ENCODE peak calls at places on chromosomes 16 and 17, in nine cellular contexts. One of them, this sample, is unnamed.

GRCh38 chr16:508884-509736 is 18.4 kb upstream of the CAPN15 start:
- DNase-seq in tibial nerve: peak; percentile 65
- DNase-seq in mammary epithelial cell: no peak
- DNase-seq in CD4-positive, CD25-positive, alpha-beta regulatory T cell: no peak
- DNase-seq in left ventricle myocardium inferior: no peak
- DNase-seq in transverse colon: peak; percentile 48
- DNase-seq in cardiac muscle cell: no peak
- DNase-seq in IMR-90: peak; percentile 35
- DNase-seq in small intestine: peak; percentile 62
- DNase-seq in this sample: no peak

GRCh38 chr16:74153773-74154172 is 142.8 kb upstream of the PSMD7 start:
- DNase-seq in transverse colon: no peak
- DNase-seq in CD4-positive, CD25-positive, alpha-beta regulatory T cell: no peak
- DNase-seq in left ventricle myocardium inferior: no peak
- DNase-seq in tibial nerve: no peak
- DNase-seq in cardiac muscle cell: no peak
- DNase-seq in IMR-90: no peak
- DNase-seq in small intestine: no peak
- DNase-seq in mammary epithelial cell: no peak
- DNase-seq in this sample: no peak

GRCh38 chr17:63702223-63702577 is 2.3 kb upstream of the LIMD2 start:
- DNase-seq in small intestine: no peak
- DNase-seq in cardiac muscle cell: no peak
- DNase-seq in tibial nerve: no peak
- DNase-seq in transverse colon: peak; percentile 56
- DNase-seq in CD4-positive, CD25-positive, alpha-beta regulatory T cell: peak; percentile 59
- DNase-seq in IMR-90: no peak
- DNase-seq in mammary epithelial cell: no peak
- DNase-seq in left ventricle myocardium inferior: no peak
- DNase-seq in this sample: peak; percentile 41

GRCh38 chr16:3999479-3999868 is 116.8 kb downstream of the ADCY9 start:
- DNase-seq in transverse colon: no peak
- DNase-seq in left ventricle myocardium inferior: peak; percentile 60
- DNase-seq in small intestine: no peak
- DNase-seq in tibial nerve: no peak
- DNase-seq in mammary epithelial cell: no peak
- DNase-seq in CD4-positive, CD25-positive, alpha-beta regulatory T cell: no peak
- DNase-seq in cardiac muscle cell: peak; percentile 93
- DNase-seq in IMR-90: peak; percentile 81
- DNase-seq in this sample: no peak

GRCh38 chr17:42783062-42783777 is 2.8 kb downstream of the WNK4 start:
- DNase-seq in left ventricle myocardium inferior: no peak
- DNase-seq in mammary epithelial cell: peak; percentile 77
- DNase-seq in CD4-positive, CD25-positive, alpha-beta regulatory T cell: no peak
- DNase-seq in IMR-90: peak; percentile 83
- DNase-seq in cardiac muscle cell: peak; percentile 81
- DNase-seq in tibial nerve: no peak
- DNase-seq in transverse colon: no peak
- DNase-seq in small intestine: no peak
- DNase-seq in this sample: no peak

GRCh38 chr16:88355093-88355388 is 27.7 kb upstream of the ZNF469 start:
- DNase-seq in transverse colon: no peak
- DNase-seq in IMR-90: no peak
- DNase-seq in tibial nerve: no peak
- DNase-seq in left ventricle myocardium inferior: no peak
- DNase-seq in small intestine: no peak
- DNase-seq in cardiac muscle cell: no peak
- DNase-seq in CD4-positive, CD25-positive, alpha-beta regulatory T cell: no peak
- DNase-seq in mammary epithelial cell: no peak
- DNase-seq in this sample: no peak

GRCh38 chr17:68906638-68907037 is 48.6 kb downstream of the ABCA8 start:
- DNase-seq in tibial nerve: no peak
- DNase-seq in transverse colon: no peak
- DNase-seq in left ventricle myocardium inferior: no peak
- DNase-seq in cardiac muscle cell: peak; percentile 55
- DNase-seq in CD4-positive, CD25-positive, alpha-beta regulatory T cell: no peak
- DNase-seq in IMR-90: peak; percentile 21
- DNase-seq in small intestine: peak; percentile 2
- DNase-seq in mammary epithelial cell: peak; percentile 9
- DNase-seq in this sample: no peak

GRCh38 chr16:15639061-15639568 is 3.8 kb downstream of the MARF1 start:
- DNase-seq in cardiac muscle cell: no peak
- DNase-seq in left ventricle myocardium inferior: no peak
- DNase-seq in tibial nerve: no peak
- DNase-seq in mammary epithelial cell: no peak
- DNase-seq in small intestine: no peak
- DNase-seq in transverse colon: no peak
- DNase-seq in IMR-90: no peak
- DNase-seq in CD4-positive, CD25-positive, alpha-beta regulatory T cell: peak; percentile 39
- DNase-seq in this sample: no peak

GRCh38 chr17:76716834-76717205 is 6.1 kb upstream of the MXRA7 start:
- DNase-seq in left ventricle myocardium inferior: no peak
- DNase-seq in transverse colon: no peak
- DNase-seq in mammary epithelial cell: peak; percentile 37
- DNase-seq in tibial nerve: peak; percentile 8
- DNase-seq in small intestine: no peak
- DNase-seq in IMR-90: peak; percentile 93
- DNase-seq in CD4-positive, CD25-positive, alpha-beta regulatory T cell: no peak
- DNase-seq in cardiac muscle cell: peak; percentile 98
- DNase-seq in this sample: no peak

GRCh38 chr17:1473170-1473569 is 17.1 kb upstream of the CRK start:
- DNase-seq in small intestine: no peak
- DNase-seq in cardiac muscle cell: no peak
- DNase-seq in mammary epithelial cell: no peak
- DNase-seq in left ventricle myocardium inferior: no peak
- DNase-seq in IMR-90: no peak
- DNase-seq in tibial nerve: no peak
- DNase-seq in CD4-positive, CD25-positive, alpha-beta regulatory T cell: no peak
- DNase-seq in transverse colon: no peak
- DNase-seq in this sample: no peak

GRCh38 chr17:49748791-49749190 is 15.1 kb downstream of the FAM117A start:
- DNase-seq in tibial nerve: no peak
- DNase-seq in small intestine: peak; percentile 51
- DNase-seq in left ventricle myocardium inferior: no peak
- DNase-seq in mammary epithelial cell: no peak
- DNase-seq in CD4-positive, CD25-positive, alpha-beta regulatory T cell: peak; percentile 80
- DNase-seq in IMR-90: no peak
- DNase-seq in transverse colon: peak; percentile 61
- DNase-seq in cardiac muscle cell: no peak
- DNase-seq in this sample: peak; percentile 19

GRCh38 chr16:58692450-58692849 is 7.9 kb upstream of the SLC38A7 start:
- DNase-seq in left ventricle myocardium inferior: no peak
- DNase-seq in mammary epithelial cell: no peak
- DNase-seq in small intestine: no peak
- DNase-seq in IMR-90: no peak
- DNase-seq in tibial nerve: no peak
- DNase-seq in transverse colon: no peak
- DNase-seq in CD4-positive, CD25-positive, alpha-beta regulatory T cell: no peak
- DNase-seq in cardiac muscle cell: no peak
- DNase-seq in this sample: no peak

GRCh38 chr16:2707368-2708289 is 12.4 kb downstream of the PRSS27 start:
- DNase-seq in mammary epithelial cell: no peak
- DNase-seq in small intestine: no peak
- DNase-seq in CD4-positive, CD25-positive, alpha-beta regulatory T cell: no peak
- DNase-seq in tibial nerve: no peak
- DNase-seq in IMR-90: no peak
- DNase-seq in transverse colon: no peak
- DNase-seq in cardiac muscle cell: no peak
- DNase-seq in left ventricle myocardium inferior: no peak
- DNase-seq in this sample: no peak

GRCh38 chr17:7042507-7043194 is 1.2 kb downstream of the SLC16A11 start:
- DNase-seq in transverse colon: no peak
- DNase-seq in tibial nerve: no peak
- DNase-seq in CD4-positive, CD25-positive, alpha-beta regulatory T cell: peak; percentile 50
- DNase-seq in mammary epithelial cell: no peak
- DNase-seq in IMR-90: no peak
- DNase-seq in cardiac muscle cell: peak; percentile 30
- DNase-seq in left ventricle myocardium inferior: no peak
- DNase-seq in small intestine: no peak
- DNase-seq in this sample: peak; percentile 33

GRCh38 chr17:32331243-32332040 is 10.5 kb downstream of the C17orf75 start:
- DNase-seq in small intestine: peak; percentile 26
- DNase-seq in left ventricle myocardium inferior: no peak
- DNase-seq in cardiac muscle cell: peak; percentile 57
- DNase-seq in CD4-positive, CD25-positive, alpha-beta regulatory T cell: no peak
- DNase-seq in tibial nerve: no peak
- DNase-seq in mammary epithelial cell: no peak
- DNase-seq in transverse colon: no peak
- DNase-seq in IMR-90: no peak
- DNase-seq in this sample: no peak

GRCh38 chr16:84844561-84845495 is 25.0 kb downstream of the CRISPLD2 start:
- DNase-seq in small intestine: no peak
- DNase-seq in transverse colon: no peak
- DNase-seq in cardiac muscle cell: no peak
- DNase-seq in tibial nerve: no peak
- DNase-seq in IMR-90: no peak
- DNase-seq in CD4-positive, CD25-positive, alpha-beta regulatory T cell: no peak
- DNase-seq in left ventricle myocardium inferior: no peak
- DNase-seq in mammary epithelial cell: no peak
- DNase-seq in this sample: no peak

GRCh38 chr17:27354491-27355081 is 60.7 kb downstream of the WSB1 start:
- DNase-seq in left ventricle myocardium inferior: no peak
- DNase-seq in IMR-90: no peak
- DNase-seq in transverse colon: no peak
- DNase-seq in CD4-positive, CD25-positive, alpha-beta regulatory T cell: no peak
- DNase-seq in cardiac muscle cell: no peak
- DNase-seq in tibial nerve: no peak
- DNase-seq in small intestine: peak; percentile 39
- DNase-seq in mammary epithelial cell: peak; percentile 51
- DNase-seq in this sample: no peak

GRCh38 chr17:7523033-7523432 is 25.8 kb upstream of the TNFSF12 start:
- DNase-seq in tibial nerve: no peak
- DNase-seq in transverse colon: peak; percentile 31
- DNase-seq in IMR-90: no peak
- DNase-seq in left ventricle myocardium inferior: no peak
- DNase-seq in mammary epithelial cell: no peak
- DNase-seq in cardiac muscle cell: peak; percentile 22
- DNase-seq in small intestine: peak; percentile 27
- DNase-seq in CD4-positive, CD25-positive, alpha-beta regulatory T cell: peak; percentile 52
- DNase-seq in this sample: no peak

GRCh38 chr16:12062343-12063003 is 85.9 kb downstream of the SNX29 start:
- DNase-seq in mammary epithelial cell: peak; percentile 72
- DNase-seq in small intestine: peak; percentile 6
- DNase-seq in cardiac muscle cell: peak; percentile 88
- DNase-seq in CD4-positive, CD25-positive, alpha-beta regulatory T cell: no peak
- DNase-seq in left ventricle myocardium inferior: peak; percentile 75
- DNase-seq in IMR-90: peak; percentile 72
- DNase-seq in tibial nerve: peak; percentile 68
- DNase-seq in transverse colon: peak; percentile 65
- DNase-seq in this sample: no peak

GRCh38 chr16:12061336-12062055 is 85.0 kb downstream of the SNX29 start:
- DNase-seq in mammary epithelial cell: peak; percentile 46
- DNase-seq in small intestine: no peak
- DNase-seq in transverse colon: no peak
- DNase-seq in IMR-90: peak; percentile 36
- DNase-seq in tibial nerve: no peak
- DNase-seq in left ventricle myocardium inferior: no peak
- DNase-seq in cardiac muscle cell: no peak
- DNase-seq in CD4-positive, CD25-positive, alpha-beta regulatory T cell: no peak
- DNase-seq in this sample: no peak

GRCh38 chr16:12064291-12064690 is 87.8 kb downstream of the SNX29 start:
- DNase-seq in left ventricle myocardium inferior: no peak
- DNase-seq in cardiac muscle cell: no peak
- DNase-seq in tibial nerve: no peak
- DNase-seq in small intestine: no peak
- DNase-seq in IMR-90: no peak
- DNase-seq in transverse colon: no peak
- DNase-seq in CD4-positive, CD25-positive, alpha-beta regulatory T cell: no peak
- DNase-seq in mammary epithelial cell: no peak
- DNase-seq in this sample: no peak

GRCh38 chr16:12063435-12063834 is 86.9 kb downstream of the SNX29 start:
- DNase-seq in left ventricle myocardium inferior: no peak
- DNase-seq in cardiac muscle cell: no peak
- DNase-seq in transverse colon: no peak
- DNase-seq in small intestine: no peak
- DNase-seq in tibial nerve: no peak
- DNase-seq in IMR-90: no peak
- DNase-seq in mammary epithelial cell: no peak
- DNase-seq in CD4-positive, CD25-positive, alpha-beta regulatory T cell: no peak
- DNase-seq in this sample: no peak

DNA sequence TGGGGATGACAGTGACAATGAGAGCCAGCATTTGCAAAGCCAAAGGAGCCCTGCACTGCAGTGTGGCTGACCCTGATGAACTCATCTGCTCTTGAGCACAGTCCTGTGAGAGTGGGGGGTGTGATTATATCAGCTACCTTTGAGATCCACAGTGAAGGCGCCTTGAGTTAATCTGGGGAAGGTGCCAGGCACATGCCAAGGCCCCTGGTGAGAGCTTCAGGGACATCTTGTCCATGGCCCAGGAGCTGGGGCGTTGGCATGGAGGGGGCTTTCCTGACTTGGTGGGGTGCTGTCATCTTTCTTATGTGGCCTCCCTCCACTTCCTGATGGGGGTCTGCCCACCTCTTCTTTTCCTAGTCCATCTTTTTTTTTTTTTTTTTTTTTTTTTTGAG is 86.5 kb downstream of the SNX29 start:
- DNase-seq in small intestine: no peak
- DNase-seq in tibial nerve: no peak
- DNase-seq in transverse colon: no peak
- DNase-seq in mammary epithelial cell: no peak
- DNase-seq in CD4-positive, CD25-positive, alpha-beta regulatory T cell: no peak
- DNase-seq in left ventricle myocardium inferior: no peak
- DNase-seq in IMR-90: no peak
- DNase-seq in cardiac muscle cell: no peak
- DNase-seq in this sample: no peak
- H3K9me3 ChIP-seq in small intestine: no peaks in the 10 kb centered on the region
- H3K9me3 ChIP-seq in tibial nerve: no peaks in the 10 kb centered on the region
- H3K9me3 ChIP-seq in transverse colon: no peaks in the 10 kb centered on the region
- H3K9me3 ChIP-seq in mammary epithelial cell: no peaks in the 10 kb centered on the region
- H3K9me3 ChIP-seq in CD4-positive, CD25-positive, alpha-beta regulatory T cell: no peaks in the 10 kb centered on the region
- H3K9me3 ChIP-seq in left ventricle myocardium inferior: no peaks in the 10 kb centered on the region
- H3K9me3 ChIP-seq in IMR-90: no peaks in the 10 kb centered on the region
- H3K9me3 ChIP-seq in cardiac muscle cell: no peaks in the 10 kb centered on the region
- H3K9me3 ChIP-seq in this sample: no peaks in the 10 kb centered on the region

GRCh38 chr16:17831330-17831729 is 360.6 kb upstream of the XYLT1 start:
- DNase-seq in CD4-positive, CD25-positive, alpha-beta regulatory T cell: no peak
- DNase-seq in mammary epithelial cell: no peak
- DNase-seq in transverse colon: no peak
- DNase-seq in tibial nerve: no peak
- DNase-seq in small intestine: no peak
- DNase-seq in left ventricle myocardium inferior: no peak
- DNase-seq in cardiac muscle cell: no peak
- DNase-seq in IMR-90: no peak
- DNase-seq in this sample: no peak
- H3K9me3 ChIP-seq in CD4-positive, CD25-positive, alpha-beta regulatory T cell: no peaks in the 10 kb centered on the region
- H3K9me3 ChIP-seq in mammary epithelial cell: peaks cover 3% of the 10 kb centered on the region
- H3K9me3 ChIP-seq in transverse colon: no peaks in the 10 kb centered on the region
- H3K9me3 ChIP-seq in tibial nerve: no peaks in the 10 kb centered on the region
- H3K9me3 ChIP-seq in small intestine: no peaks in the 10 kb centered on the region
- H3K9me3 ChIP-seq in left ventricle myocardium inferior: no peaks in the 10 kb centered on the region
- H3K9me3 ChIP-seq in cardiac muscle cell: no peaks in the 10 kb centered on the region
- H3K9me3 ChIP-seq in IMR-90: no peaks in the 10 kb centered on the region
- H3K9me3 ChIP-seq in this sample: no peaks in the 10 kb centered on the region

GRCh38 chr17:82949361-82949760 is 109.5 kb upstream of the ZNF750 start:
- DNase-seq in IMR-90: no peak
- DNase-seq in small intestine: no peak
- DNase-seq in left ventricle myocardium inferior: peak; percentile 5
- DNase-seq in CD4-positive, CD25-positive, alpha-beta regulatory T cell: no peak
- DNase-seq in cardiac muscle cell: no peak
- DNase-seq in transverse colon: no peak
- DNase-seq in tibial nerve: no peak
- DNase-seq in mammary epithelial cell: no peak
- DNase-seq in this sample: no peak
- H3K9me3 ChIP-seq in IMR-90: peaks cover 57% of the 10 kb centered on the region
- H3K9me3 ChIP-seq in small intestine: no peaks in the 10 kb centered on the region
- H3K9me3 ChIP-seq in left ventricle myocardium inferior: peaks cover 60% of the 10 kb centered on the region
- H3K9me3 ChIP-seq in CD4-positive, CD25-positive, alpha-beta regulatory T cell: peaks cover 16% of the 10 kb centered on the region
- H3K9me3 ChIP-seq in cardiac muscle cell: no peaks in the 10 kb centered on the region
- H3K9me3 ChIP-seq in transverse colon: peaks cover 6% of the 10 kb centered on the region
- H3K9me3 ChIP-seq in tibial nerve: peaks cover 28% of the 10 kb centered on the region
- H3K9me3 ChIP-seq in mammary epithelial cell: peaks cover 57% of the 10 kb centered on the region
- H3K9me3 ChIP-seq in this sample: peaks cover 6% of the 10 kb centered on the region

GRCh38 chr17:16537130-16537458 is 31.9 kb downstream of the ZNF287 start:
- DNase-seq in transverse colon: no peak
- DNase-seq in IMR-90: no peak
- DNase-seq in mammary epithelial cell: no peak
- DNase-seq in tibial nerve: no peak
- DNase-seq in left ventricle myocardium inferior: no peak
- DNase-seq in cardiac muscle cell: no peak
- DNase-seq in small intestine: no peak
- DNase-seq in CD4-positive, CD25-positive, alpha-beta regulatory T cell: no peak
- DNase-seq in this sample: no peak
- H3K9me3 ChIP-seq in transverse colon: no peaks in the 10 kb centered on the region
- H3K9me3 ChIP-seq in IMR-90: no peaks in the 10 kb centered on the region
- H3K9me3 ChIP-seq in mammary epithelial cell: no peaks in the 10 kb centered on the region
- H3K9me3 ChIP-seq in tibial nerve: no peaks in the 10 kb centered on the region
- H3K9me3 ChIP-seq in left ventricle myocardium inferior: no peaks in the 10 kb centered on the region
- H3K9me3 ChIP-seq in cardiac muscle cell: no peaks in the 10 kb centered on the region
- H3K9me3 ChIP-seq in small intestine: no peaks in the 10 kb centered on the region
- H3K9me3 ChIP-seq in CD4-positive, CD25-positive, alpha-beta regulatory T cell: no peaks in the 10 kb centered on the region
- H3K9me3 ChIP-seq in this sample: no peaks in the 10 kb centered on the region